ENCODE peak calls at places on chromosomes 7 and 10, in six cellular contexts. One of them, this sample, is unnamed.

GRCh38 chr10:97140284-97140846 is 45.4 kb downstream of the SLIT1 start:
- DNase-seq in uterus: no peak
- DNase-seq in GM12891: no peak
- DNase-seq in heart left ventricle: no peak
- DNase-seq in adrenal gland: no peak
- DNase-seq in IMR-90: no peak
- DNase-seq in this sample: no peak

GRCh38 chr7:140898794-140899548 is 25.8 kb downstream of the BRAF start:
- DNase-seq in uterus: no peak
- DNase-seq in GM12891: no peak
- DNase-seq in heart left ventricle: no peak
- DNase-seq in adrenal gland: no peak
- DNase-seq in IMR-90: peak
- DNase-seq in this sample: no peak

GRCh38 chr7:95905165-95905564 is 132.8 kb downstream of the DYNC1I1 start:
- DNase-seq in uterus: no peak
- DNase-seq in GM12891: no peak
- DNase-seq in heart left ventricle: no peak
- DNase-seq in adrenal gland: no peak
- DNase-seq in IMR-90: no peak
- DNase-seq in this sample: no peak

GRCh38 chr7:98536803-98537202 is 80.3 kb upstream of the NPTX2 start:
- DNase-seq in uterus: no peak
- DNase-seq in GM12891: no peak
- DNase-seq in heart left ventricle: no peak
- DNase-seq in adrenal gland: no peak
- DNase-seq in IMR-90: no peak
- DNase-seq in this sample: no peak

GRCh38 chr10:75555323-75555722 is 123.9 kb downstream of the LRMDA start:
- DNase-seq in uterus: no peak
- DNase-seq in GM12891: no peak
- DNase-seq in heart left ventricle: no peak
- DNase-seq in adrenal gland: no peak
- DNase-seq in IMR-90: no peak
- DNase-seq in this sample: no peak

GRCh38 chr7:123120286-123120685 is 79.5 kb downstream of the SLC13A1 start:
- DNase-seq in uterus: no peak
- DNase-seq in GM12891: no peak
- DNase-seq in heart left ventricle: no peak
- DNase-seq in adrenal gland: no peak
- DNase-seq in IMR-90: no peak
- DNase-seq in this sample: no peak

GRCh38 chr10:44196008-44196320 is 188.9 kb downstream of the CXCL12 start:
- DNase-seq in uterus: no peak
- DNase-seq in GM12891: no peak
- DNase-seq in heart left ventricle: no peak
- DNase-seq in adrenal gland: no peak
- DNase-seq in IMR-90: no peak
- DNase-seq in this sample: no peak

GRCh38 chr10:598415-599170 is 90.9 kb downstream of the DIP2C start:
- DNase-seq in uterus: peak
- DNase-seq in GM12891: no peak
- DNase-seq in heart left ventricle: no peak
- DNase-seq in adrenal gland: no peak
- DNase-seq in IMR-90: peak
- DNase-seq in this sample: no peak

GRCh38 chr7:112873831-112874553 is 83.8 kb upstream of the TMEM168 start:
- DNase-seq in uterus: no peak
- DNase-seq in GM12891: no peak
- DNase-seq in heart left ventricle: no peak
- DNase-seq in adrenal gland: no peak
- DNase-seq in IMR-90: no peak
- DNase-seq in this sample: no peak

GRCh38 chr7:124059375-124059774 is 26.5 kb upstream of the TMEM229A start:
- DNase-seq in uterus: no peak
- DNase-seq in GM12891: no peak
- DNase-seq in heart left ventricle: no peak
- DNase-seq in adrenal gland: no peak
- DNase-seq in IMR-90: no peak
- DNase-seq in this sample: no peak

GRCh38 chr7:114082567-114082933 is 163.7 kb upstream of the PPP1R3A start:
- DNase-seq in uterus: no peak
- DNase-seq in GM12891: no peak
- DNase-seq in heart left ventricle: no peak
- DNase-seq in adrenal gland: no peak
- DNase-seq in IMR-90: no peak
- DNase-seq in this sample: no peak

GRCh38 chr10:22515009-22515408 is 169.7 kb downstream of the SPAG6 start:
- DNase-seq in uterus: no peak
- DNase-seq in GM12891: no peak
- DNase-seq in heart left ventricle: no peak
- DNase-seq in adrenal gland: no peak
- DNase-seq in IMR-90: no peak
- DNase-seq in this sample: no peak

GRCh38 chr7:32957326-32958045 is at the start of gene FKBP9:
- DNase-seq in uterus: peak
- DNase-seq in GM12891: peak
- DNase-seq in heart left ventricle: peak
- DNase-seq in adrenal gland: peak
- DNase-seq in IMR-90: peak
- DNase-seq in this sample: peak

GRCh38 chr10:72665925-72666324 is 26.0 kb upstream of the MCU start:
- DNase-seq in uterus: no peak
- DNase-seq in GM12891: no peak
- DNase-seq in heart left ventricle: no peak
- DNase-seq in adrenal gland: no peak
- DNase-seq in IMR-90: peak
- DNase-seq in this sample: no peak

DNA sequence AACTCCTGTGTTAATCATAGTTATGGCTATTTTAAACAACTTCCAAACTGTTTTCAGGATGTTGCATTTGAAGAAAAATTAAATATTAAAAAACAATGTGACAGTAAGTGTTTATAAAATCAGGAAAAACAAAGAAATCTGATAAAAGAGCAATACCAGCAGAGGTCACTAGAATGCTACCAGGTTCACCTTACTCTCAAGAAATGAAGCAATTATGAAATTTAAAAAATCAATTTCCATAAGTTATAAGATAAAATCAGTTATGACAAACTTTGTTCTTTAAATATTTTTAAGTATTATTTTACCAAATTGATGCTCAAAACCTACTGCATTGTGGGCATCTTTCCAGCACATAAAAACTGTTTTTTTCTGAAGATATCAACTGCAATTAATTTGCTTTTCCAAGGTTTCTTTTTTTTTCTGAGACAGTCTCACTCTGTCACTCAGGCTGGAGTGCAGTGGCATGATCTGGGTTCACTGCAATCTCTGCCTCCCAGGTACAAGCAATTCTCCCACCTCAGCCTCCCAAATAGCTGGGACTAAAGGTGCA is 50.7 kb upstream of the RHEB start:
- DNase-seq in uterus: no peak
- DNase-seq in GM12891: no peak
- DNase-seq in heart left ventricle: no peak
- DNase-seq in adrenal gland: no peak
- DNase-seq in IMR-90: peak
- DNase-seq in this sample: no peak
- TF ChIP-seq POLR2A in uterus: no peak
- TF ChIP-seq POLR2A in GM12891: no peak
- TF ChIP-seq POLR2A in heart left ventricle: no peak
- TF ChIP-seq POLR2A in adrenal gland: no peak
- TF ChIP-seq POLR2A in IMR-90: no peak
- TF ChIP-seq POLR2A in this sample: no peak

DNA sequence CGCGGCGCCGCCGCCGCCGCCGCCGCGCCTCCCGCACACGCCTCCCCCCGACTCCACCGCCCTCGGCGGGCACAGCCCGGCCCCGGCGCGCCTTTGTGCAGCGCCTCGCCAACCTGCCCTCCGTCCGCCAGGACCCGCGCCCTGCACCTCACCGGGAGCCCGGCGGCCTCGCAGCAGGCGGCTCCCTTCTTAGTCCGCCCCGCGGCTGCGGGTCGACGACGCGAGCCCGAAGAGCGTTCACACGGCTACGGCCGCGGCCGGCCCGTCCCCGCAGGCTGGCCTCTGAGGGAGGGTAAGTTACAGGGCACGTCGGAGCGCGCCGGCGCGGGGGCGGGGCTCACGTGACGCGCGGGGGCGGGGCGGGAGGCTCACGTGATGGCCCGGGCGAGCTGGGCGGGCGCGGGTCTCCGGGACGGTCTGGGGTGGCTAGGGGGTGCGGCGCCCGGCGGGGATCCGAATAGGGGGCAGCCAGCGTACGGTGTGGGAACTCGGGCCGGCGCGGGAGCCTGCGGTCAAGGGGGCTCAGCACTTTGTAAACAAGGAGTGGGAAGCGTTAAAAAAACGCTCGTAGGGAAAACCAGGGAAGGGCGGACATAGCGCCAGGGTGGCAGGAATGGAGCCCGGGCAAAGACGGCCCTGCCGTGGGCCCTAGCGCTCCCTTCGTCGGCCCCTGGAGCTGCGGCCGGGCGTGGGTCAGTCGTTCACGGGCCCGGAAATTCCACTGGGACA is at the start of gene ARHGAP12:
- DNase-seq in uterus: peak
- DNase-seq in GM12891: peak
- DNase-seq in heart left ventricle: peak
- DNase-seq in adrenal gland: peak
- DNase-seq in IMR-90: peak
- DNase-seq in this sample: peak
- TF ChIP-seq POLR2A in uterus: peak
- TF ChIP-seq POLR2A in GM12891: peak
- TF ChIP-seq POLR2A in heart left ventricle: peak
- TF ChIP-seq POLR2A in adrenal gland: peak
- TF ChIP-seq POLR2A in IMR-90: peak
- TF ChIP-seq POLR2A in this sample: peak

DNA sequence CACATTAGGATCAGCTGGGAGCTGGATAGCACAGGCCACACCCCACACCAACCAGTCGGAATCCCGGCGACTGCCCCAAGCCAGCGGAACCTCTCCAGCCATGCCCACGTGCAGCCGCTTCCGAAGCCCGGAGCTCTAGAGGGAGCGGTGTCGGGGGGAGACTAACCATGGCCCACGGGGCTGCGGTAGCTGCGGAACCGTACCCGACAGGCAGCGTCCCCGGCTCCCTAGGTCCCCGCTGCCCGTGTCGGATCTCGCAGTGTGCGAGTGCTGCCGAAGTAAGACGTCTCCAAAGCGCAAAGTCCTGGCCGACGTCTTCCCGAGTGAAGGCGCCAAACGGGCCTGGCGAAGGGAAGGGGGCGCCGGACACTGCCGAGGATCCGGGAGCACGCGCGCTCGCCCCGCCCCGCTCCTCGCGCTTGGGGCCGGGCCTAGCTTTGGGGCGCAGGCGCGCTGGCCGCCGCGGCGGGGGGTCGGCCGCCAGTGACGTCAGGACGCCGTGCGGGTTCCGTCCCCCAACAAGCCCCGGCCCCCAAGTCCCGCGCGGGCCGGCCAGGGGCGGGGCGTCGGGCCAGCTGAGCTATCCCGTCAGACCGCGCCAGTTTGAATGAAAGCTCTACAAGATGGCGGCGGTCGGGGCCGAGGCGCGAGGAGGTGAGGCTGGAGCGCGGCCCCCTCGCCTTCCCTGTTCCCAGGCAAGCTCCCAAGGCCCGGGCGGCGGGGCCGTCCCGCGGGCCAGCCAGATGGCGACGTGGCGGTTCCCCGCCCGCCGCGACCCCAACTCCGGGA is at the start of gene SUV39H2:
- DNase-seq in uterus: peak
- DNase-seq in GM12891: peak
- DNase-seq in heart left ventricle: peak
- DNase-seq in adrenal gland: peak
- DNase-seq in IMR-90: peak
- DNase-seq in this sample: peak
- TF ChIP-seq POLR2A in uterus: peak
- TF ChIP-seq POLR2A in GM12891: peak
- TF ChIP-seq POLR2A in heart left ventricle: no peak
- TF ChIP-seq POLR2A in adrenal gland: peak
- TF ChIP-seq POLR2A in IMR-90: peak
- TF ChIP-seq POLR2A in this sample: peak

GRCh38 chr10:114173680-114174461 is at the start of gene CCDC186:
- DNase-seq in uterus: peak
- DNase-seq in GM12891: peak
- DNase-seq in heart left ventricle: peak
- DNase-seq in adrenal gland: peak
- DNase-seq in IMR-90: peak
- DNase-seq in this sample: peak
- TF ChIP-seq POLR2A in uterus: peak
- TF ChIP-seq POLR2A in GM12891: peak
- TF ChIP-seq POLR2A in heart left ventricle: no peak
- TF ChIP-seq POLR2A in adrenal gland: peak
- TF ChIP-seq POLR2A in IMR-90: peak
- TF ChIP-seq POLR2A in this sample: peak

This sample was measured in right lobe of liver.